ENCODE peak calls at places on chromosomes 3 and 15, in six cellular contexts. B, U, Q, C, R and T are unnamed samples.

GRCh38 chr15:81049835-81050234 is 49.1 kb downstream of the TLNRD1 start:
- DNase-seq in C (no peak), Q (no peak), R (peak; percentile 41), B (no peak), U (no peak), T (no peak)

GRCh38 chr3:184258926-184259325 is 2.4 kb downstream of the CAMK2N2 start:
- DNase-seq in R (no peak), Q (no peak), C (no peak), U (no peak), B (no peak), T (no peak)

GRCh38 chr15:72554471-72555425 is 80.6 kb downstream of the ARIH1 start:
- DNase-seq in C (no peak), U (no peak), B (no peak), R (no peak), Q (no peak), T (no peak)

GRCh38 chr3:172522871-172523818 is at the start of gene TNFSF10:
- DNase-seq in B (peak; percentile 89), U (peak; percentile 76), Q (peak; percentile 33), C (peak; percentile 66), R (peak; percentile 2), T (peak; percentile 76)

GRCh38 chr15:59994855-59995557 is 9.1 kb upstream of the FOXB1 start:
- DNase-seq in R (no peak), C (no peak), B (no peak), Q (no peak), U (no peak), T (no peak)

GRCh38 chr15:39344662-39345141 is 236.2 kb upstream of the THBS1 start:
- DNase-seq in Q (no peak), U (no peak), R (no peak), B (no peak), C (no peak), T (no peak)

GRCh38 chr3:33879540-33879939 is 81.1 kb downstream of the PDCD6IP start:
- DNase-seq in R (no peak), C (no peak), U (no peak), B (no peak), Q (no peak), T (no peak)

GRCh38 chr15:71586463-71586862 is 223.9 kb upstream of the NR2E3 start:
- DNase-seq in C (no peak), R (no peak), U (no peak), Q (no peak), B (no peak), T (no peak)

GRCh38 chr3:120678331-120678845 is 3.7 kb downstream of the HGD start:
- DNase-seq in U (no peak), Q (no peak), C (no peak), R (no peak), B (no peak), T (peak; percentile 20)

GRCh38 chr3:157159037-157159761 is 748 bp downstream of the CCNL1 start:
- DNase-seq in Q (peak; percentile 85), B (peak; percentile 87), U (peak; percentile 92), C (peak; percentile 85), R (peak; percentile 54), T (peak; percentile 78)

GRCh38 chr3:165196577-165197561 is 685 bp upstream of the SLITRK3 start:
- DNase-seq in R (peak; percentile 21), Q (no peak), C (no peak), B (no peak), U (no peak), T (no peak)

GRCh38 chr3:129126726-129127280 is 5.2 kb upstream of the RAB43 start:
- DNase-seq in Q (no peak), R (no peak), B (no peak), C (no peak), U (no peak), T (no peak)

GRCh38 chr3:138202945-138203701 is 16.0 kb downstream of the ARMC8 start:
- DNase-seq in B (no peak), R (no peak), C (no peak), Q (no peak), U (no peak), T (no peak)